ENCODE peak calls at places on chromosomes 11 and 22, in five cellular contexts. One of them, this sample, is unnamed. For H4K20me1, the result is how much of the 10 kb centered on the place peaks cover.

GRCh38 chr11:76935030-76935429 is 74.3 kb downstream of the ACER3 start:
- DNase-seq in MM.1S: no peak
- DNase-seq in HepG2: no peak
- DNase-seq in OCI-LY7: peak
- DNase-seq in fibroblast of lung: no peak
- DNase-seq in this sample: no peak

GRCh38 chr22:44316393-44317162 is 3.8 kb upstream of the SHISAL1 start:
- DNase-seq in MM.1S: no peak
- DNase-seq in HepG2: no peak
- DNase-seq in OCI-LY7: no peak
- DNase-seq in fibroblast of lung: peak
- DNase-seq in this sample: no peak

GRCh38 chr22:31130873-31131272 is 8.1 kb downstream of the INPP5J start:
- DNase-seq in MM.1S: no peak
- DNase-seq in HepG2: peak
- DNase-seq in OCI-LY7: no peak
- DNase-seq in fibroblast of lung: no peak
- DNase-seq in this sample: no peak

GRCh38 chr11:86671386-86672006 is 920 bp downstream of the ME3 start:
- DNase-seq in MM.1S: peak
- DNase-seq in HepG2: no peak
- DNase-seq in OCI-LY7: no peak
- DNase-seq in fibroblast of lung: no peak
- DNase-seq in this sample: no peak

GRCh38 chr22:20456064-20456721 is 18.6 kb upstream of the SCARF2 start:
- DNase-seq in MM.1S: peak
- DNase-seq in HepG2: peak
- DNase-seq in OCI-LY7: peak
- DNase-seq in fibroblast of lung: peak
- DNase-seq in this sample: peak

GRCh38 chr11:86869966-86870570 is 69.7 kb downstream of the PRSS23 start:
- DNase-seq in MM.1S: peak
- DNase-seq in HepG2: peak
- DNase-seq in OCI-LY7: peak
- DNase-seq in fibroblast of lung: peak
- DNase-seq in this sample: peak

GRCh38 chr11:78083036-78083435 is 3.4 kb upstream of the NDUFC2 start:
- DNase-seq in MM.1S: no peak
- DNase-seq in HepG2: no peak
- DNase-seq in OCI-LY7: no peak
- DNase-seq in fibroblast of lung: peak
- DNase-seq in this sample: no peak

GRCh38 chr22:50261615-50262459 is at the start of gene MAPK12:
- DNase-seq in MM.1S: peak
- DNase-seq in HepG2: no peak
- DNase-seq in OCI-LY7: peak
- DNase-seq in fibroblast of lung: peak
- DNase-seq in this sample: no peak

GRCh38 chr11:62552465-62552782 is 5.8 kb upstream of the AHNAK start:
- DNase-seq in MM.1S: no peak
- DNase-seq in HepG2: no peak
- DNase-seq in OCI-LY7: no peak
- DNase-seq in fibroblast of lung: no peak
- DNase-seq in this sample: no peak

GRCh38 chr11:134464196-134464595 is 52.2 kb upstream of the B3GAT1 start:
- DNase-seq in MM.1S: no peak
- DNase-seq in HepG2: no peak
- DNase-seq in OCI-LY7: no peak
- DNase-seq in fibroblast of lung: no peak
- DNase-seq in this sample: no peak

GRCh38 chr22:24599514-24599913 is 3.5 kb upstream of the GGT1 start:
- DNase-seq in MM.1S: no peak
- DNase-seq in HepG2: no peak
- DNase-seq in OCI-LY7: no peak
- DNase-seq in fibroblast of lung: no peak
- DNase-seq in this sample: no peak

GRCh38 chr11:940496-941135 is 14.9 kb downstream of the AP2A2 start:
- DNase-seq in MM.1S: no peak
- DNase-seq in HepG2: no peak
- DNase-seq in OCI-LY7: no peak
- DNase-seq in fibroblast of lung: no peak
- DNase-seq in this sample: no peak

GRCh38 chr11:2732940-2733628 is 33.3 kb upstream of the KCNQ1OT1 start:
- DNase-seq in MM.1S: no peak
- DNase-seq in HepG2: no peak
- DNase-seq in OCI-LY7: no peak
- DNase-seq in fibroblast of lung: no peak
- DNase-seq in this sample: no peak
- H3K27ac ChIP-seq in MM.1S: no peak
- H3K27ac ChIP-seq in HepG2: peak
- H3K27ac ChIP-seq in OCI-LY7: no peak
- H3K27ac ChIP-seq in fibroblast of lung: no peak
- H3K27ac ChIP-seq in this sample: no peak

GRCh38 chr11:119594639-119595249 is 134.3 kb downstream of the NECTIN1 start:
- DNase-seq in MM.1S: no peak
- DNase-seq in HepG2: peak
- DNase-seq in OCI-LY7: no peak
- DNase-seq in fibroblast of lung: peak
- DNase-seq in this sample: no peak
- H2AFZ ChIP-seq in MM.1S: no peak
- H2AFZ ChIP-seq in HepG2: no peak
- H2AFZ ChIP-seq in OCI-LY7: no peak
- H2AFZ ChIP-seq in fibroblast of lung: no peak
- H2AFZ ChIP-seq in this sample: no peak

GRCh38 chr22:39527481-39527961 is 5.0 kb downstream of the RPS19BP1 start:
- DNase-seq in MM.1S: peak
- DNase-seq in HepG2: peak
- DNase-seq in OCI-LY7: peak
- DNase-seq in fibroblast of lung: no peak
- DNase-seq in this sample: no peak
- H4K20me1 ChIP-seq in MM.1S: under half
- H4K20me1 ChIP-seq in HepG2: half or more
- H4K20me1 ChIP-seq in OCI-LY7: under half
- H4K20me1 ChIP-seq in fibroblast of lung: under half
- H4K20me1 ChIP-seq in this sample: half or more

GRCh38 chr11:132452616-132453015 is 1079.7 kb downstream of the OPCML start:
- DNase-seq in MM.1S: no peak
- DNase-seq in HepG2: no peak
- DNase-seq in OCI-LY7: no peak
- DNase-seq in fibroblast of lung: peak
- DNase-seq in this sample: no peak
- H3K27ac ChIP-seq in MM.1S: no peak
- H3K27ac ChIP-seq in HepG2: no peak
- H3K27ac ChIP-seq in OCI-LY7: no peak
- H3K27ac ChIP-seq in fibroblast of lung: no peak
- H3K27ac ChIP-seq in this sample: no peak

GRCh38 chr11:121445071-121445768 is 6.9 kb upstream of the SORL1 start:
- DNase-seq in MM.1S: no peak
- DNase-seq in HepG2: no peak
- DNase-seq in OCI-LY7: peak
- DNase-seq in fibroblast of lung: no peak
- DNase-seq in this sample: peak
- H2AFZ ChIP-seq in MM.1S: no peak
- H2AFZ ChIP-seq in HepG2: no peak
- H2AFZ ChIP-seq in OCI-LY7: peak
- H2AFZ ChIP-seq in fibroblast of lung: no peak
- H2AFZ ChIP-seq in this sample: no peak

GRCh38 chr22:42258126-42258525 is 12.3 kb downstream of the TCF20 start:
- DNase-seq in MM.1S: no peak
- DNase-seq in HepG2: no peak
- DNase-seq in OCI-LY7: no peak
- DNase-seq in fibroblast of lung: peak
- DNase-seq in this sample: no peak

GRCh38 chr22:42257386-42257785 is 13.1 kb downstream of the TCF20 start:
- DNase-seq in MM.1S: no peak
- DNase-seq in HepG2: no peak
- DNase-seq in OCI-LY7: no peak
- DNase-seq in fibroblast of lung: no peak
- DNase-seq in this sample: no peak

GRCh38 chr22:42261266-42261665 is 9.2 kb downstream of the TCF20 start:
- DNase-seq in MM.1S: no peak
- DNase-seq in HepG2: no peak
- DNase-seq in OCI-LY7: no peak
- DNase-seq in fibroblast of lung: peak
- DNase-seq in this sample: no peak

GRCh38 chr22:42256930-42257329 is 13.5 kb downstream of the TCF20 start:
- DNase-seq in MM.1S: no peak
- DNase-seq in HepG2: no peak
- DNase-seq in OCI-LY7: no peak
- DNase-seq in fibroblast of lung: no peak
- DNase-seq in this sample: no peak
- H4K20me1 ChIP-seq in MM.1S: under half
- H4K20me1 ChIP-seq in HepG2: under half
- H4K20me1 ChIP-seq in OCI-LY7: under half
- H4K20me1 ChIP-seq in fibroblast of lung: under half
- H4K20me1 ChIP-seq in this sample: half or more

DNA sequence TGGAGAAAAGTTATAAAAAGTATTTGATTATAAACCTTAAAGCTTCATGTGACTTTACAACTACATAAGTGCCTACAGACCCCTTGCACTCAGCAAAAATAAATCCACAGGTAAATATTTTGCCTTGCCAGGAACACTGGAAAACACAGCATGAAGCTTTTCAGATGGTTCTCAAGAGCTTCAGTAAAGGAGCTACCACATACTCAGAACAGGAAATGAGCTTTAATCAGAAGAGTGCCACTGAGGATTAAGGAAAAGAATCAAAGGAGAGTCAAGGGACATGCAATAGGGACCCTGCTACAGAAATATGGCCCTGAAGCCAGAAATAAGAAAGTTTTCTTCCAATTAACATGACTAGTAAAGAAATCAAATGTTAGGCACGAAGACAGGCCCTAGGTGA is 1.2 kb downstream of the CASP1 start:
- DNase-seq in MM.1S: no peak
- DNase-seq in HepG2: no peak
- DNase-seq in OCI-LY7: no peak
- DNase-seq in fibroblast of lung: no peak
- DNase-seq in this sample: no peak
- H3K27ac ChIP-seq in MM.1S: no peak
- H3K27ac ChIP-seq in HepG2: no peak
- H3K27ac ChIP-seq in OCI-LY7: no peak
- H3K27ac ChIP-seq in fibroblast of lung: no peak
- H3K27ac ChIP-seq in this sample: peak

DNA sequence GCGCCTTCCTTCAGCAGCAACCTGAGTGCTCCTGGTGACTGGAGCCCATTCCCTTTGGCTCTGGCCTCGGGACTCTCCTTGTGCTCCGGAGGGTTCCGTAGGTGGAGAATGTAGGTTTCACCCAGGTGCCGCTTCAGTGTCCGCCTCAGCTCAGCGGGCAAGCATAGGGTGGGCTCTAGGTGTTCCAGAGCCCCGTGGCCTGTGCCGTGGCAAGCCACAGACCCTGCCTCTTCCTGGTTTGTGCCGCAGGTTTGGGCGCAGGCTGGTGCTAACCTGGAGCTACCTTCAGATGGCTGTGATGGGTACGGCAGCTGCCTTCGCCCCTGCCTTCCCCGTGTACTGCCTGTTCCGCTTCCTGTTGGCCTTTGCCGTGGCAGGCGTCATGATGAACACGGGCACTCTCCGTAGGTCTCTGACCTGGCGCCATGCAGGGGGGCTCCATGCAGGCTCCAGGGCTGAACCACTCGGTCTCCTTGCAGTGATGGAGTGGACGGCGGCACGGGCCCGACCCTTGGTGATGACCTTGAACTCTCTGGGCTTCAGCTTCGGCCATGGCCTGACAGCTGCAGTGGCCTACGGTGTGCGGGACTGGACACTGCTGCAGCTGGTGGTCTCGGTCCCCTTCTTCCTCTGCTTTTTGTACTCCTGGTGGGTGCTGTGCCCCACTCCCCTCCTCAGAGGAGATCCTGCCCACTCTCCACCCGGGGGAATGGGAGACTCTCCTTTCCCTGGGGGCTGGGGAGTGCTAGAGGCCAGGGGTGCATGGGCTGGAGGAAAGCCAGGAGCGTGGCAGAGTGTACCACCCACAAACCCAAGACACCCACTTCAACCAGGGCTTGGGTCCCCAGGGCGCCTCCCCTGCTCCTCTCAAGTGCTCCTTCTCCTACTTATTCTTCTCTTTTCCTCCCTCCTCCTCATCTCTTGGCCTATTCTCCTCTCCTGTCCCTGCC is 2.4 kb downstream of the SLC22A12 start:
- DNase-seq in MM.1S: no peak
- DNase-seq in HepG2: no peak
- DNase-seq in OCI-LY7: no peak
- DNase-seq in fibroblast of lung: no peak
- DNase-seq in this sample: no peak
- H2AFZ ChIP-seq in MM.1S: no peak
- H2AFZ ChIP-seq in HepG2: no peak
- H2AFZ ChIP-seq in OCI-LY7: no peak
- H2AFZ ChIP-seq in fibroblast of lung: no peak
- H2AFZ ChIP-seq in this sample: no peak

GRCh38 chr11:2381494-2382128 is 4.5 kb downstream of the CD81 start:
- DNase-seq in MM.1S: no peak
- DNase-seq in HepG2: no peak
- DNase-seq in OCI-LY7: no peak
- DNase-seq in fibroblast of lung: no peak
- DNase-seq in this sample: no peak

GRCh38 chr11:2380396-2380795 is 3.3 kb downstream of the CD81 start:
- DNase-seq in MM.1S: no peak
- DNase-seq in HepG2: no peak
- DNase-seq in OCI-LY7: no peak
- DNase-seq in fibroblast of lung: no peak
- DNase-seq in this sample: no peak

GRCh38 chr11:2382927-2383822 is 6.1 kb downstream of the CD81 start:
- DNase-seq in MM.1S: no peak
- DNase-seq in HepG2: no peak
- DNase-seq in OCI-LY7: peak
- DNase-seq in fibroblast of lung: no peak
- DNase-seq in this sample: no peak

GRCh38 chr11:2380807-2381350 is 3.8 kb downstream of the CD81 start:
- DNase-seq in MM.1S: no peak
- DNase-seq in HepG2: no peak
- DNase-seq in OCI-LY7: no peak
- DNase-seq in fibroblast of lung: no peak
- DNase-seq in this sample: no peak

DNA sequence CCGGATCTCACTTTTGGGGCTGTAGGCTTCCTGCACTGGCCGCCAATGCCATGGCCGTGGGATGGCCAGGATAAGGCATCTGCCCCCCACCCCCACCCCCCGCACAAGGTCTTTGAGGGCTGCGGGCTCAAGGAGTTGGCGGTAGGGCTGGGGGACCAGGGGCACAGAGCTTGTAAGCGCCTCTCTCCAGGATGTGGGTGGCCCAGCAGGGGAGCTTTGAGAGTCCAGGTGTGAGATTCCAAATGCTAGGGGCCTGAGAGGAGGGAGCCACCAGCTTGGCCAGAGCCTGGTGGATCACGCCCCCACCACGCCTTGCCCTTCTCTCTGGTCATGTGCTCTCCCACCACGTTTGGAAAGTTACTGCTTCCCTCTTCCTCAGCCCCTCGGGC is 5.0 kb downstream of the CD81 start:
- DNase-seq in MM.1S: no peak
- DNase-seq in HepG2: no peak
- DNase-seq in OCI-LY7: no peak
- DNase-seq in fibroblast of lung: no peak
- DNase-seq in this sample: no peak
- H4K20me1 ChIP-seq in MM.1S: under half
- H4K20me1 ChIP-seq in HepG2: under half
- H4K20me1 ChIP-seq in OCI-LY7: under half
- H4K20me1 ChIP-seq in fibroblast of lung: under half
- H4K20me1 ChIP-seq in this sample: half or more

This sample was measured in DND-41.